ENCODE peak calls at places on chromosomes 5 and 9, in five cellular contexts. One of them, this sample, is unnamed.

GRCh38 chr9:115349542-115349941 is 231.6 kb upstream of the TNC start:
- DNase-seq in ovary: no peak
- DNase-seq in GM12892: no peak
- DNase-seq in A549: peak
- DNase-seq in lower leg skin: no peak
- DNase-seq in this sample: no peak

GRCh38 chr9:97703437-97704326 is 6.5 kb upstream of the XPA start:
- DNase-seq in ovary: no peak
- DNase-seq in GM12892: no peak
- DNase-seq in A549: peak
- DNase-seq in lower leg skin: no peak
- DNase-seq in this sample: peak

GRCh38 chr5:53381-54174 is 38.4 kb upstream of the PLEKHG4B start:
- DNase-seq in ovary: peak
- DNase-seq in GM12892: no peak
- DNase-seq in A549: peak
- DNase-seq in lower leg skin: no peak
- DNase-seq in this sample: no peak

GRCh38 chr9:79687131-79687447 is 115.3 kb downstream of the TLE4 start:
- DNase-seq in ovary: no peak
- DNase-seq in GM12892: no peak
- DNase-seq in A549: no peak
- DNase-seq in lower leg skin: no peak
- DNase-seq in this sample: no peak

GRCh38 chr5:142864293-142865260 is 94.4 kb downstream of the ARHGAP26 start:
- DNase-seq in ovary: no peak
- DNase-seq in GM12892: no peak
- DNase-seq in A549: no peak
- DNase-seq in lower leg skin: no peak
- DNase-seq in this sample: no peak

GRCh38 chr5:54117957-54118356 is 192.4 kb downstream of the ARL15 start:
- DNase-seq in ovary: no peak
- DNase-seq in GM12892: no peak
- DNase-seq in A549: no peak
- DNase-seq in lower leg skin: no peak
- DNase-seq in this sample: no peak

GRCh38 chr9:91771027-91771426 is 179.0 kb downstream of the ROR2 start:
- DNase-seq in ovary: peak
- DNase-seq in GM12892: no peak
- DNase-seq in A549: no peak
- DNase-seq in lower leg skin: no peak
- DNase-seq in this sample: peak

GRCh38 chr9:79709945-79710674 is 138.3 kb downstream of the TLE4 start:
- DNase-seq in ovary: no peak
- DNase-seq in GM12892: no peak
- DNase-seq in A549: no peak
- DNase-seq in lower leg skin: no peak
- DNase-seq in this sample: no peak

GRCh38 chr9:121393318-121393717 is 23.3 kb upstream of the STOM start:
- DNase-seq in ovary: no peak
- DNase-seq in GM12892: no peak
- DNase-seq in A549: no peak
- DNase-seq in lower leg skin: no peak
- DNase-seq in this sample: no peak

GRCh38 chr9:16806674-16807073 is 63.8 kb downstream of the BNC2 start:
- DNase-seq in ovary: no peak
- DNase-seq in GM12892: no peak
- DNase-seq in A549: no peak
- DNase-seq in lower leg skin: no peak
- DNase-seq in this sample: no peak

GRCh38 chr9:123997665-123998277 is 13.8 kb upstream of the LHX2 start:
- DNase-seq in ovary: no peak
- DNase-seq in GM12892: no peak
- DNase-seq in A549: no peak
- DNase-seq in lower leg skin: peak
- DNase-seq in this sample: no peak

GRCh38 chr5:166073921-166074838 is 2217.3 kb upstream of the WWC1 start:
- DNase-seq in ovary: no peak
- DNase-seq in GM12892: no peak
- DNase-seq in A549: no peak
- DNase-seq in lower leg skin: no peak
- DNase-seq in this sample: no peak

GRCh38 chr5:67077296-67077695 is 119.3 kb downstream of the CD180 start:
- DNase-seq in ovary: no peak
- DNase-seq in GM12892: no peak
- DNase-seq in A549: no peak
- DNase-seq in lower leg skin: no peak
- DNase-seq in this sample: no peak

GRCh38 chr9:137397675-137398423 is 25.1 kb downstream of the EXD3 start:
- DNase-seq in ovary: no peak
- DNase-seq in GM12892: no peak
- DNase-seq in A549: no peak
- DNase-seq in lower leg skin: no peak
- DNase-seq in this sample: no peak

GRCh38 chr5:67816456-67816855 is 399.1 kb upstream of the PIK3R1 start:
- DNase-seq in ovary: no peak
- DNase-seq in GM12892: no peak
- DNase-seq in A549: no peak
- DNase-seq in lower leg skin: no peak
- DNase-seq in this sample: no peak

GRCh38 chr9:34653610-34654072 is 1.7 kb downstream of the IL11RA start:
- DNase-seq in ovary: peak
- DNase-seq in GM12892: no peak
- DNase-seq in A549: no peak
- DNase-seq in lower leg skin: no peak
- DNase-seq in this sample: no peak

GRCh38 chr9:113525208-113525607 is 61.7 kb downstream of the RGS3 start:
- DNase-seq in ovary: no peak
- DNase-seq in GM12892: no peak
- DNase-seq in A549: no peak
- DNase-seq in lower leg skin: no peak
- DNase-seq in this sample: no peak
- TF ChIP-seq POLR2A in ovary: no peak
- TF ChIP-seq POLR2A in GM12892: no peak
- TF ChIP-seq POLR2A in A549: no peak
- TF ChIP-seq POLR2A in lower leg skin: no peak
- TF ChIP-seq POLR2A in this sample: no peak

DNA sequence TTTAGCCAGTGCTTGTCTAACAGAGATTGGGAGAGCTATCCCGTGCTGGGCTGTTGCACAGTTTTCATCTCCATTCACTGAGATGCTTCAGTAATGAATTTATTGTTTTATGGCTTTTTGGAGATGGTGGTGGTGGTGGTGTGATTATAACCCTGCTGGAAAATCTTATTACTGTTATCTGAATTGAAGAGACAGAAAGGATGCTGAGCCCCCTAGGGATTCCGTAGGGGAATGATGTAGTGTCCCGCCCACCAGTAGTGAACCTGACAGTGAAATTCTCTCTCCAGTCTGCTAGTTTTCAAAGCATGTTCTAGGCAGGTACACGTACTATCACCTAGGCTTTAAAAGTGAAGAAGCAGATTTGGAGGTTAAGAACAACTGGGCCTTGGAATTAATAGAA is 1.9 kb downstream of the RAI14 start:
- DNase-seq in ovary: no peak
- DNase-seq in GM12892: no peak
- DNase-seq in A549: peak
- DNase-seq in lower leg skin: no peak
- DNase-seq in this sample: no peak
- TF ChIP-seq POLR2A in ovary: no peak
- TF ChIP-seq POLR2A in GM12892: no peak
- TF ChIP-seq POLR2A in A549: no peak
- TF ChIP-seq POLR2A in lower leg skin: no peak
- TF ChIP-seq POLR2A in this sample: no peak

GRCh38 chr5:10335711-10336470 is 17.6 kb upstream of the MARCHF6 start:
- DNase-seq in ovary: no peak
- DNase-seq in GM12892: no peak
- DNase-seq in A549: no peak
- DNase-seq in lower leg skin: peak
- DNase-seq in this sample: no peak
- TF ChIP-seq POLR2A in ovary: no peak
- TF ChIP-seq POLR2A in GM12892: no peak
- TF ChIP-seq POLR2A in A549: no peak
- TF ChIP-seq POLR2A in lower leg skin: no peak
- TF ChIP-seq POLR2A in this sample: no peak

GRCh38 chr5:14872070-14872989 is 752 bp upstream of the ANKH start:
- DNase-seq in ovary: peak
- DNase-seq in GM12892: peak
- DNase-seq in A549: peak
- DNase-seq in lower leg skin: peak
- DNase-seq in this sample: peak

GRCh38 chr5:14871084-14871572 is 450 bp downstream of the ANKH start:
- DNase-seq in ovary: peak
- DNase-seq in GM12892: no peak
- DNase-seq in A549: no peak
- DNase-seq in lower leg skin: peak
- DNase-seq in this sample: peak

GRCh38 chr5:14870347-14871083 is 1.1 kb downstream of the ANKH start:
- DNase-seq in ovary: no peak
- DNase-seq in GM12892: no peak
- DNase-seq in A549: no peak
- DNase-seq in lower leg skin: peak
- DNase-seq in this sample: no peak

GRCh38 chr5:14873093-14873492 is 1.5 kb upstream of the ANKH start:
- DNase-seq in ovary: no peak
- DNase-seq in GM12892: no peak
- DNase-seq in A549: no peak
- DNase-seq in lower leg skin: no peak
- DNase-seq in this sample: no peak

GRCh38 chr5:14871573-14872069 is at the start of gene ANKH:
- DNase-seq in ovary: peak
- DNase-seq in GM12892: peak
- DNase-seq in A549: peak
- DNase-seq in lower leg skin: peak
- DNase-seq in this sample: peak
- TF ChIP-seq POLR2A in ovary: no peak
- TF ChIP-seq POLR2A in GM12892: no peak
- TF ChIP-seq POLR2A in A549: peak
- TF ChIP-seq POLR2A in lower leg skin: no peak
- TF ChIP-seq POLR2A in this sample: peak

GRCh38 chr9:38024036-38024681 is 44.9 kb downstream of the SHB start:
- DNase-seq in ovary: peak
- DNase-seq in GM12892: no peak
- DNase-seq in A549: no peak
- DNase-seq in lower leg skin: no peak
- DNase-seq in this sample: no peak
- TF ChIP-seq POLR2A in ovary: no peak
- TF ChIP-seq POLR2A in GM12892: no peak
- TF ChIP-seq POLR2A in A549: no peak
- TF ChIP-seq POLR2A in lower leg skin: no peak
- TF ChIP-seq POLR2A in this sample: no peak

GRCh38 chr9:114156658-114157421 is 1.5 kb downstream of the COL27A1 start:
- DNase-seq in ovary: peak
- DNase-seq in GM12892: no peak
- DNase-seq in A549: peak
- DNase-seq in lower leg skin: peak
- DNase-seq in this sample: peak

GRCh38 chr9:114155263-114155966 is at the start of gene COL27A1:
- DNase-seq in ovary: peak
- DNase-seq in GM12892: peak
- DNase-seq in A549: peak
- DNase-seq in lower leg skin: peak
- DNase-seq in this sample: peak

GRCh38 chr9:114157516-114158176 is 2.3 kb downstream of the COL27A1 start:
- DNase-seq in ovary: no peak
- DNase-seq in GM12892: no peak
- DNase-seq in A549: no peak
- DNase-seq in lower leg skin: no peak
- DNase-seq in this sample: no peak

GRCh38 chr9:114155967-114156294 is 594 bp downstream of the COL27A1 start:
- DNase-seq in ovary: no peak
- DNase-seq in GM12892: no peak
- DNase-seq in A549: no peak
- DNase-seq in lower leg skin: no peak
- DNase-seq in this sample: no peak

GRCh38 chr9:114156311-114156657 is 947 bp downstream of the COL27A1 start:
- DNase-seq in ovary: no peak
- DNase-seq in GM12892: no peak
- DNase-seq in A549: no peak
- DNase-seq in lower leg skin: no peak
- DNase-seq in this sample: no peak
- TF ChIP-seq POLR2A in ovary: peak
- TF ChIP-seq POLR2A in GM12892: no peak
- TF ChIP-seq POLR2A in A549: no peak
- TF ChIP-seq POLR2A in lower leg skin: no peak
- TF ChIP-seq POLR2A in this sample: no peak